ENCODE peak calls at places on chromosomes 1 and 21, in ten cellular contexts. W is AG09319; C is WTC11; G is stimulated activated CD8-positive, alpha-beta memory T cell treated with anti-CD3 and anti-CD28 coated beads, Interleukin-2, amount 100 ng/mL, for 48 hours; L is epithelial cell of prostate; Y is ovary; E is stimulated activated CD4-positive, alpha-beta T cell treated with anti-CD3 and anti-CD28 coated beads, Interleukin-4, amount 100 ng/mL, for 4 hours; U is iris pigment epithelial cell; A is BJ; Z is kidney. I is an unnamed sample.
A peak's percentile ranks its signal among the peaks of the same experiment; 100 is the strongest.

GRCh38 chr1:158353333-158354038 is at the start of gene CD1E:
- DNase-seq in C (no peak), Y (no peak), Z (no peak), L (no peak), G (no peak), E (no peak), W (no peak), U (no peak), A (no peak), I (no peak)

GRCh38 chr1:46461017-46461808 is 28.4 kb upstream of the DMBX1 start:
- DNase-seq in G (no peak), Y (no peak), Z (no peak), U (no peak), A (no peak), W (no peak), L (no peak), E (no peak), C (no peak), I (no peak)

GRCh38 chr1:12650001-12650421 is 6.1 kb downstream of the AADACL4 start:
- DNase-seq in Z (no peak), Y (no peak), W (no peak), G (no peak), E (no peak), C (no peak), L (no peak), A (peak; percentile 85), U (peak; percentile 92), I (no peak)

GRCh38 chr1:45543599-45544417 is 6.8 kb upstream of the AKR1A1 start:
- DNase-seq in C (peak; percentile 19), U (no peak), E (peak; percentile 85), Y (peak; percentile 23), A (no peak), Z (peak; percentile 81), W (no peak), G (peak; percentile 53), L (no peak), I (no peak)

GRCh38 chr1:223212441-223212840 is 69.4 kb upstream of the TLR5 start:
- DNase-seq in U (no peak), G (no peak), L (no peak), C (no peak), E (no peak), Y (no peak), A (no peak), W (no peak), Z (no peak), I (no peak)

GRCh38 chr21:33825898-33826297 is 89.7 kb downstream of the ATP5PO start:
- DNase-seq in Z (no peak), G (no peak), L (no peak), C (no peak), U (peak; percentile 62), E (no peak), W (peak; percentile 10), A (no peak), Y (no peak), I (no peak)

GRCh38 chr21:45543371-45543709 is 1.1 kb upstream of the SLC19A1 start:
- DNase-seq in Z (no peak), Y (peak; percentile 28), A (no peak), U (no peak), C (no peak), L (no peak), G (no peak), E (no peak), W (no peak), I (no peak)

GRCh38 chr1:82806133-82806532 is 1005.4 kb downstream of the ADGRL2 start:
- DNase-seq in W (no peak), E (no peak), Z (no peak), A (no peak), L (no peak), U (no peak), Y (no peak), G (no peak), C (no peak), I (no peak)

GRCh38 chr1:15051898-15052528 is 101.5 kb upstream of the TMEM51 start:
- DNase-seq in A (no peak), W (no peak), E (no peak), Y (no peak), G (no peak), U (peak; percentile 34), Z (no peak), L (no peak), C (no peak), I (no peak)

GRCh38 chr1:80358141-80358540 is 1351.6 kb upstream of the ADGRL4 start:
- DNase-seq in E (no peak), U (peak; percentile 10), A (no peak), W (no peak), G (no peak), C (no peak), L (no peak), Z (no peak), Y (no peak), I (no peak)

GRCh38 chr1:154999651-155000474 is 2.7 kb upstream of the ZBTB7B start:
- DNase-seq in C (peak; percentile 77), W (no peak), E (peak; percentile 53), U (no peak), L (no peak), Y (no peak), Z (peak; percentile 84), A (no peak), G (peak; percentile 72), I (no peak)

GRCh38 chr1:66371233-66372005 is 162.5 kb upstream of the SGIP1 start:
- DNase-seq in Y (no peak), Z (no peak), W (no peak), U (peak; percentile 88), L (no peak), G (no peak), E (no peak), A (peak; percentile 64), C (no peak), I (no peak)

GRCh38 chr1:21189906-21190500 is 13.3 kb upstream of the EIF4G3 start:
- DNase-seq in U (no peak), C (no peak), Z (no peak), Y (no peak), E (no peak), G (no peak), W (no peak), A (no peak), L (no peak), I (no peak)

GRCh38 chr21:35390013-35390776 is 341.1 kb upstream of the RUNX1 start:
- DNase-seq in U (peak; percentile 85), L (peak; percentile 76), A (no peak), W (no peak), Z (no peak), Y (no peak), G (no peak), C (no peak), E (no peak), I (no peak)

GRCh38 chr1:46087891-46088290 is 44.5 kb downstream of the PIK3R3 start:
- DNase-seq in C (no peak), Y (no peak), Z (no peak), G (no peak), A (no peak), E (no peak), U (peak; percentile 82), W (no peak), L (no peak), I (no peak)

GRCh38 chr1:155012052-155012546 is 9.5 kb downstream of the ZBTB7B start:
- DNase-seq in U (peak; percentile 46), W (no peak), C (peak; percentile 88), L (no peak), E (no peak), A (no peak), Z (peak; percentile 95), Y (peak; percentile 86), G (no peak), I (peak; percentile 74)

GRCh38 chr1:155092131-155092530 is 13.5 kb downstream of the EFNA3 start:
- DNase-seq in L (no peak), C (no peak), A (no peak), Z (peak; percentile 70), G (no peak), W (no peak), Y (no peak), E (no peak), U (no peak), I (no peak)

GRCh38 chr1:2358651-2359640 is 32.4 kb downstream of the MORN1 start:
- DNase-seq in G (no peak), L (no peak), Z (peak; percentile 64), A (no peak), W (no peak), Y (no peak), U (no peak), C (no peak), E (no peak), I (no peak)

GRCh38 chr1:37722181-37723071 is 30.1 kb downstream of the CDCA8 start:
- DNase-seq in C (no peak), A (no peak), Y (no peak), E (no peak), W (no peak), L (no peak), Z (no peak), U (no peak), G (no peak), I (peak; percentile 37)

GRCh38 chr1:31593770-31594632 is 17.7 kb downstream of the TINAGL1 start:
- DNase-seq in G (peak; percentile 75), Y (peak; percentile 83), A (no peak), W (peak; percentile 40), E (peak; percentile 41), U (peak; percentile 61), L (peak; percentile 36), C (peak; percentile 88), Z (peak; percentile 91), I (no peak)

GRCh38 chr1:98035587-98035986 is 114.8 kb upstream of the DPYD start:
- DNase-seq in E (no peak), G (no peak), Z (no peak), W (no peak), C (no peak), Y (no peak), A (no peak), U (peak; percentile 42), L (no peak), I (no peak)

I was measured in frontal cortex.